ENCODE peak calls at places on chromosomes 6 and 20, in ten cellular contexts. O is MCF 10A, K is cardiac muscle cell, X is HFFc6, I is astrocyte of the cerebellum, H is sigmoid colon, A is GM12864, Y is mesothelial cell of epicardium, B is left ventricle myocardium inferior, V is pancreas. W is an unnamed sample.

GRCh38 chr20:60001027-60001567 is 42.9 kb downstream of the CDH26 start:
- DNase-seq in H (no peak), X (no peak), A (no peak), B (no peak), I (no peak), K (no peak), V (no peak), O (no peak), Y (no peak), W (no peak)

GRCh38 chr6:31870385-31870921 is 7.8 kb upstream of the NEU1 start:
- DNase-seq in O (no peak), V (no peak), A (no peak), I (no peak), H (no peak), K (no peak), B (no peak), X (no peak), Y (no peak), W (no peak)

GRCh38 chr6:136757150-136757549 is 35.1 kb downstream of the MAP3K5 start:
- DNase-seq in B (no peak), K (no peak), O (no peak), X (peak; percentile 31), V (no peak), Y (no peak), I (no peak), A (no peak), H (no peak), W (no peak)

GRCh38 chr6:137371634-137372016 is 122.6 kb downstream of the OLIG3 start:
- DNase-seq in A (no peak), H (no peak), V (no peak), I (no peak), X (no peak), B (no peak), Y (no peak), O (no peak), K (no peak), W (no peak)

GRCh38 chr6:90490030-90490429 is 96.8 kb downstream of the MAP3K7 start:
- DNase-seq in O (no peak), H (no peak), Y (no peak), X (no peak), A (no peak), B (no peak), I (no peak), V (no peak), K (no peak), W (no peak)

GRCh38 chr20:6440087-6440799 is 317.4 kb upstream of the FERMT1 start:
- DNase-seq in V (no peak), H (no peak), O (no peak), K (no peak), X (no peak), Y (no peak), B (no peak), A (no peak), I (no peak), W (no peak)

GRCh38 chr6:46305833-46306232 is 135.1 kb upstream of the ENPP5 start:
- DNase-seq in B (no peak), K (no peak), O (peak; percentile 5), V (no peak), H (no peak), A (no peak), X (no peak), Y (no peak), I (no peak), W (no peak)

GRCh38 chr6:135311446-135312200 is 130.5 kb downstream of the MYB start:
- DNase-seq in H (no peak), X (no peak), V (no peak), K (no peak), I (no peak), A (no peak), Y (no peak), O (no peak), B (no peak), W (no peak)

GRCh38 chr6:23547851-23548250 is 578.2 kb upstream of the NRSN1 start:
- DNase-seq in K (peak; percentile 61), X (no peak), B (no peak), V (no peak), I (no peak), H (no peak), Y (no peak), O (peak; percentile 27), A (no peak), W (no peak)

GRCh38 chr20:24914388-24915241 is 34.5 kb upstream of the CST7 start:
- DNase-seq in Y (no peak), O (no peak), V (peak; percentile 33), X (no peak), I (no peak), A (no peak), B (no peak), K (no peak), H (no peak), W (no peak)

GRCh38 chr6:11381801-11382513 is 149.5 kb upstream of the NEDD9 start:
- DNase-seq in Y (no peak), A (peak; percentile 95), V (no peak), I (no peak), K (no peak), H (no peak), O (no peak), B (no peak), X (no peak), W (no peak)

GRCh38 chr20:6558361-6558760 is 209.1 kb upstream of the BMP2 start:
- DNase-seq in O (peak; percentile 40), B (no peak), X (no peak), V (no peak), H (no peak), I (no peak), Y (no peak), A (no peak), K (no peak), W (no peak)

DNA sequence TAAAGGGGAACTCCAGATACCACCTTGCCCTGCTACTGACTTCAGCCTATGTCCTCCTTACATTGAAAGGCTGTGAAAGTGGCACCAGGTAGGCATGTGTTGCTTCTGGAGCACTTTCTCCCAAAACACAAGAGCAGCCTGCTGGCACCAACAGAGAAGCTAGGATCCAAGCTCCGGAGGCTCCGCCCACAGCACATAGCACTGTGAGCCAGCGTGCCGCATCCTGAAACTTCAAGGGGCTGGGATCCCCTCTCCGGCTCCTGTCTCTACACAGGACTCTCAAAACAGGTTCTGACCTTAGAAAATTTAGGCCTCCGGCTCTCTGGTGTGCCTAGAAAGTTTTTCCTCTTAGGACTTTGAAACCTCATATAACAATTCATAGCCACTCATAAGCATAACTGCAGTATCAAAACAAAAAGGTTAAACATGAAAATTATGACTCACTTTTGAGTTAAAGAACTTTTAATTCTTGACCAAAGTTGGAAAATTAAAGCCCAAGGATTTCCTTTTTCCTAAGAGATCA is 41.1 kb downstream of the EZR start:
- DNase-seq in O (no peak), Y (no peak), V (no peak), X (no peak), B (no peak), I (no peak), H (peak; percentile 25), A (no peak), K (no peak), W (no peak)
- TF ChIP-seq CTCF in O (no peak), Y (no peak), V (no peak), X (no peak), B (no peak), I (no peak), H (no peak), A (no peak), K (no peak), W (no peak)

DNA sequence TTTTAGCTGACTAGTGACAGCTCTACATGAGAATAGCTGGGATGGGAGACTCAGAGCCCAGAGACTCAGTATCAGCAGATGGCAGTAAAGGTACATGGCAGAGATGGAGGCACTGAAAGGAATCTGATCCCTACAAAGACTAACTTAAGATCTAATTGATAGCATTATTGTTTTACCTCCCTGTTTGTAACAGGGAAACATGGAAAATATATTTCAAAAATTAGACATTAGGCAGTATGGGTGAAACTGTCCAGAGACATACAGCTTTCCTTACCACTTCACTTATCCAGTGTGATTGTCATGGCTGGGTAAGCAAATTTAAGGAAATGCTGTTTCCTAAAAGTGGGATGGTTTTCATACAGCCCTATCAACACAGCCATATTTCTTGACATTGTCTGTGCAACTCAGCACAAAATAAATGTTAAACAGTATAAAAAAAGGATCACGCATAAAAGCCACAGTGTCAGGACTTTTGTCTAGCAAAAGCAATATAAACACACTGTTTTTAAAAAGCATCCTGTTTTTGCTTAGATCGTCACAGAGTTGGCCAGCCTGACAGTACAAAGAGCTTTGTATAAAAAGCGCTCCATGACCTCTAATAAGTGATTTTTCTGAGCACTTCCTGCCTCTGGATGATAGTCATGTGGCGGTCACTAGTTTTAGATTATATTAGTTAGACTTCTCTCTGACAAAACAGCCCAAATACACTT is 376.9 kb downstream of the PHF3 start:
- DNase-seq in Y (no peak), A (no peak), H (no peak), I (peak; percentile 38), K (peak; percentile 64), X (no peak), O (peak; percentile 64), V (no peak), B (no peak), W (peak; percentile 14)
- TF ChIP-seq CTCF in Y (no peak), A (peak; percentile 51), H (peak; percentile 30), I (peak; percentile 86), K (peak; percentile 90), X (no peak), O (peak; percentile 92), V (peak; percentile 15), B (peak; percentile 56), W (peak; percentile 79)

GRCh38 chr6:6858533-6858982 is 249.2 kb upstream of the RREB1 start:
- DNase-seq in V (no peak), Y (no peak), K (no peak), O (no peak), H (no peak), I (no peak), A (no peak), B (no peak), X (no peak), W (no peak)
- TF ChIP-seq CTCF in V (no peak), Y (no peak), K (no peak), O (no peak), H (no peak), I (no peak), A (no peak), B (no peak), X (no peak), W (no peak)

GRCh38 chr6:44077201-44077946 is 49.9 kb downstream of the MRPL14 start:
- DNase-seq in H (no peak), O (no peak), A (no peak), V (no peak), I (no peak), K (no peak), B (no peak), Y (no peak), X (no peak), W (no peak)

GRCh38 chr6:44078219-44078794 is 48.9 kb downstream of the MRPL14 start:
- DNase-seq in Y (no peak), H (no peak), I (no peak), A (no peak), B (no peak), V (no peak), K (no peak), X (no peak), O (no peak), W (no peak)

GRCh38 chr6:44079672-44080071 is 47.6 kb downstream of the MRPL14 start:
- DNase-seq in K (no peak), V (no peak), X (no peak), B (no peak), H (no peak), Y (no peak), I (no peak), O (no peak), A (no peak), W (no peak)

GRCh38 chr6:44080561-44081521 is 46.4 kb downstream of the MRPL14 start:
- DNase-seq in Y (no peak), K (no peak), O (no peak), X (no peak), I (no peak), V (no peak), B (no peak), H (no peak), A (no peak), W (no peak)

GRCh38 chr6:44078795-44079671 is 48.2 kb downstream of the MRPL14 start:
- DNase-seq in I (peak; percentile 49), B (peak; percentile 46), K (peak; percentile 79), Y (peak; percentile 85), A (peak; percentile 48), O (peak; percentile 84), V (peak; percentile 85), H (peak; percentile 87), X (peak; percentile 57), W (no peak)
- TF ChIP-seq CTCF in I (peak; percentile 88), B (peak; percentile 96), K (peak; percentile 87), Y (peak; percentile 99), A (peak; percentile 92), O (peak; percentile 89), V (peak; percentile 90), H (peak; percentile 95), X (peak; percentile 98), W (peak; percentile 81)

W was measured in kidney epithelial cell.